ENCODE peak calls at places on chromosome 1, in eight cellular contexts. One of them, this sample, is unnamed.

GRCh38 chr1:235287208-235287882 is 40.6 kb downstream of the ARID4B start:
- DNase-seq in small intestine: no peak
- DNase-seq in cardiac muscle cell: no peak
- DNase-seq in HS-5: no peak
- DNase-seq in fibroblast of lung: no peak
- DNase-seq in activated T-helper 9 cell treated with anti-CD3 and anti-CD28 coated beads, Interleukin-2, amount 50 U/mL, for 16 hours: no peak
- DNase-seq in effector memory CD8-positive, alpha-beta T cell: no peak
- DNase-seq in NCI-H1417: no peak
- DNase-seq in this sample: no peak

GRCh38 chr1:202237052-202237451 is 43.5 kb downstream of the LGR6 start:
- DNase-seq in HS-5: no peak
- DNase-seq in fibroblast of lung: no peak
- DNase-seq in cardiac muscle cell: peak
- DNase-seq in effector memory CD8-positive, alpha-beta T cell: no peak
- DNase-seq in activated T-helper 9 cell treated with anti-CD3 and anti-CD28 coated beads, Interleukin-2, amount 50 U/mL, for 16 hours: no peak
- DNase-seq in NCI-H1417: peak
- DNase-seq in small intestine: peak
- DNase-seq in this sample: no peak

GRCh38 chr1:93591833-93592635 is 89.6 kb downstream of the BCAR3 start:
- DNase-seq in small intestine: peak
- DNase-seq in effector memory CD8-positive, alpha-beta T cell: peak
- DNase-seq in fibroblast of lung: peak
- DNase-seq in activated T-helper 9 cell treated with anti-CD3 and anti-CD28 coated beads, Interleukin-2, amount 50 U/mL, for 16 hours: no peak
- DNase-seq in NCI-H1417: peak
- DNase-seq in HS-5: no peak
- DNase-seq in cardiac muscle cell: no peak
- DNase-seq in this sample: no peak

GRCh38 chr1:27979151-27979858 is 19.5 kb downstream of the XKR8 start:
- DNase-seq in effector memory CD8-positive, alpha-beta T cell: peak
- DNase-seq in fibroblast of lung: peak
- DNase-seq in HS-5: no peak
- DNase-seq in cardiac muscle cell: peak
- DNase-seq in NCI-H1417: peak
- DNase-seq in activated T-helper 9 cell treated with anti-CD3 and anti-CD28 coated beads, Interleukin-2, amount 50 U/mL, for 16 hours: no peak
- DNase-seq in small intestine: peak
- DNase-seq in this sample: no peak

GRCh38 chr1:28578696-28579218 is 13.3 kb upstream of the RAB42 start:
- DNase-seq in NCI-H1417: no peak
- DNase-seq in cardiac muscle cell: no peak
- DNase-seq in small intestine: no peak
- DNase-seq in activated T-helper 9 cell treated with anti-CD3 and anti-CD28 coated beads, Interleukin-2, amount 50 U/mL, for 16 hours: no peak
- DNase-seq in fibroblast of lung: no peak
- DNase-seq in effector memory CD8-positive, alpha-beta T cell: no peak
- DNase-seq in HS-5: no peak
- DNase-seq in this sample: no peak

GRCh38 chr1:206736878-206737728 is 33.5 kb upstream of the IL19 start:
- DNase-seq in NCI-H1417: no peak
- DNase-seq in fibroblast of lung: no peak
- DNase-seq in effector memory CD8-positive, alpha-beta T cell: peak
- DNase-seq in activated T-helper 9 cell treated with anti-CD3 and anti-CD28 coated beads, Interleukin-2, amount 50 U/mL, for 16 hours: peak
- DNase-seq in cardiac muscle cell: no peak
- DNase-seq in small intestine: peak
- DNase-seq in HS-5: no peak
- DNase-seq in this sample: no peak

GRCh38 chr1:119187416-119187815 is 47.0 kb upstream of the WARS2 start:
- DNase-seq in effector memory CD8-positive, alpha-beta T cell: no peak
- DNase-seq in fibroblast of lung: no peak
- DNase-seq in NCI-H1417: no peak
- DNase-seq in small intestine: no peak
- DNase-seq in activated T-helper 9 cell treated with anti-CD3 and anti-CD28 coated beads, Interleukin-2, amount 50 U/mL, for 16 hours: no peak
- DNase-seq in cardiac muscle cell: no peak
- DNase-seq in HS-5: no peak
- DNase-seq in this sample: no peak

GRCh38 chr1:231929311-231929710 is 302.7 kb downstream of the DISC1 start:
- DNase-seq in fibroblast of lung: peak
- DNase-seq in HS-5: no peak
- DNase-seq in NCI-H1417: peak
- DNase-seq in small intestine: no peak
- DNase-seq in effector memory CD8-positive, alpha-beta T cell: no peak
- DNase-seq in cardiac muscle cell: peak
- DNase-seq in activated T-helper 9 cell treated with anti-CD3 and anti-CD28 coated beads, Interleukin-2, amount 50 U/mL, for 16 hours: no peak
- DNase-seq in this sample: no peak

GRCh38 chr1:1371354-1371740 is 3.7 kb downstream of the AURKAIP1 start:
- DNase-seq in NCI-H1417: no peak
- DNase-seq in fibroblast of lung: no peak
- DNase-seq in effector memory CD8-positive, alpha-beta T cell: peak
- DNase-seq in activated T-helper 9 cell treated with anti-CD3 and anti-CD28 coated beads, Interleukin-2, amount 50 U/mL, for 16 hours: peak
- DNase-seq in HS-5: no peak
- DNase-seq in small intestine: no peak
- DNase-seq in cardiac muscle cell: peak
- DNase-seq in this sample: no peak

GRCh38 chr1:2372551-2373490 is 18.5 kb downstream of the MORN1 start:
- DNase-seq in NCI-H1417: no peak
- DNase-seq in cardiac muscle cell: no peak
- DNase-seq in fibroblast of lung: peak
- DNase-seq in small intestine: no peak
- DNase-seq in HS-5: no peak
- DNase-seq in activated T-helper 9 cell treated with anti-CD3 and anti-CD28 coated beads, Interleukin-2, amount 50 U/mL, for 16 hours: no peak
- DNase-seq in effector memory CD8-positive, alpha-beta T cell: no peak
- DNase-seq in this sample: no peak

GRCh38 chr1:83950106-83950661 is 48.7 kb downstream of the TTLL7 start:
- DNase-seq in activated T-helper 9 cell treated with anti-CD3 and anti-CD28 coated beads, Interleukin-2, amount 50 U/mL, for 16 hours: no peak
- DNase-seq in cardiac muscle cell: no peak
- DNase-seq in fibroblast of lung: no peak
- DNase-seq in effector memory CD8-positive, alpha-beta T cell: no peak
- DNase-seq in NCI-H1417: no peak
- DNase-seq in small intestine: no peak
- DNase-seq in HS-5: no peak
- DNase-seq in this sample: no peak

GRCh38 chr1:245829194-245829593 is 674.4 kb downstream of the KIF26B start:
- DNase-seq in activated T-helper 9 cell treated with anti-CD3 and anti-CD28 coated beads, Interleukin-2, amount 50 U/mL, for 16 hours: no peak
- DNase-seq in small intestine: no peak
- DNase-seq in fibroblast of lung: no peak
- DNase-seq in NCI-H1417: no peak
- DNase-seq in HS-5: no peak
- DNase-seq in effector memory CD8-positive, alpha-beta T cell: no peak
- DNase-seq in cardiac muscle cell: no peak
- DNase-seq in this sample: no peak

GRCh38 chr1:1039145-1039910 is 19.4 kb downstream of the AGRN start:
- DNase-seq in HS-5: no peak
- DNase-seq in cardiac muscle cell: no peak
- DNase-seq in fibroblast of lung: no peak
- DNase-seq in activated T-helper 9 cell treated with anti-CD3 and anti-CD28 coated beads, Interleukin-2, amount 50 U/mL, for 16 hours: no peak
- DNase-seq in NCI-H1417: no peak
- DNase-seq in small intestine: no peak
- DNase-seq in effector memory CD8-positive, alpha-beta T cell: no peak
- DNase-seq in this sample: no peak

GRCh38 chr1:34190692-34191091 is 14.0 kb downstream of the C1orf94 start:
- DNase-seq in NCI-H1417: no peak
- DNase-seq in small intestine: no peak
- DNase-seq in HS-5: no peak
- DNase-seq in fibroblast of lung: no peak
- DNase-seq in cardiac muscle cell: no peak
- DNase-seq in effector memory CD8-positive, alpha-beta T cell: no peak
- DNase-seq in activated T-helper 9 cell treated with anti-CD3 and anti-CD28 coated beads, Interleukin-2, amount 50 U/mL, for 16 hours: no peak
- DNase-seq in this sample: no peak

GRCh38 chr1:89812992-89813391 is 7.8 kb upstream of the LRRC8D start:
- DNase-seq in fibroblast of lung: peak
- DNase-seq in activated T-helper 9 cell treated with anti-CD3 and anti-CD28 coated beads, Interleukin-2, amount 50 U/mL, for 16 hours: no peak
- DNase-seq in effector memory CD8-positive, alpha-beta T cell: no peak
- DNase-seq in cardiac muscle cell: peak
- DNase-seq in HS-5: no peak
- DNase-seq in NCI-H1417: no peak
- DNase-seq in small intestine: no peak
- DNase-seq in this sample: no peak

GRCh38 chr1:19354531-19354981 is 42.4 kb downstream of the SLC66A1 start:
- DNase-seq in fibroblast of lung: no peak
- DNase-seq in effector memory CD8-positive, alpha-beta T cell: no peak
- DNase-seq in HS-5: no peak
- DNase-seq in small intestine: no peak
- DNase-seq in activated T-helper 9 cell treated with anti-CD3 and anti-CD28 coated beads, Interleukin-2, amount 50 U/mL, for 16 hours: no peak
- DNase-seq in cardiac muscle cell: no peak
- DNase-seq in NCI-H1417: no peak
- DNase-seq in this sample: no peak

GRCh38 chr1:115076384-115076906 is 12.9 kb downstream of the TSPAN2 start:
- DNase-seq in small intestine: no peak
- DNase-seq in effector memory CD8-positive, alpha-beta T cell: no peak
- DNase-seq in cardiac muscle cell: peak
- DNase-seq in fibroblast of lung: no peak
- DNase-seq in activated T-helper 9 cell treated with anti-CD3 and anti-CD28 coated beads, Interleukin-2, amount 50 U/mL, for 16 hours: no peak
- DNase-seq in HS-5: no peak
- DNase-seq in NCI-H1417: no peak
- DNase-seq in this sample: no peak

GRCh38 chr1:164571333-164571732 is 12.3 kb downstream of the PBX1 start:
- DNase-seq in fibroblast of lung: no peak
- DNase-seq in NCI-H1417: no peak
- DNase-seq in HS-5: no peak
- DNase-seq in small intestine: no peak
- DNase-seq in cardiac muscle cell: no peak
- DNase-seq in effector memory CD8-positive, alpha-beta T cell: no peak
- DNase-seq in activated T-helper 9 cell treated with anti-CD3 and anti-CD28 coated beads, Interleukin-2, amount 50 U/mL, for 16 hours: no peak
- DNase-seq in this sample: no peak

GRCh38 chr1:13898406-13898805 is 198.4 kb downstream of the PRDM2 start:
- DNase-seq in activated T-helper 9 cell treated with anti-CD3 and anti-CD28 coated beads, Interleukin-2, amount 50 U/mL, for 16 hours: no peak
- DNase-seq in small intestine: peak
- DNase-seq in cardiac muscle cell: no peak
- DNase-seq in fibroblast of lung: no peak
- DNase-seq in effector memory CD8-positive, alpha-beta T cell: no peak
- DNase-seq in NCI-H1417: no peak
- DNase-seq in HS-5: no peak
- DNase-seq in this sample: no peak

GRCh38 chr1:6180215-6180577 is at the start of gene CHD5:
- DNase-seq in fibroblast of lung: no peak
- DNase-seq in activated T-helper 9 cell treated with anti-CD3 and anti-CD28 coated beads, Interleukin-2, amount 50 U/mL, for 16 hours: no peak
- DNase-seq in effector memory CD8-positive, alpha-beta T cell: peak
- DNase-seq in NCI-H1417: peak
- DNase-seq in small intestine: no peak
- DNase-seq in HS-5: no peak
- DNase-seq in cardiac muscle cell: no peak
- DNase-seq in this sample: no peak

GRCh38 chr1:54464031-54464476 is 57.9 kb upstream of the SSBP3 start:
- DNase-seq in HS-5: no peak
- DNase-seq in activated T-helper 9 cell treated with anti-CD3 and anti-CD28 coated beads, Interleukin-2, amount 50 U/mL, for 16 hours: no peak
- DNase-seq in effector memory CD8-positive, alpha-beta T cell: no peak
- DNase-seq in cardiac muscle cell: no peak
- DNase-seq in NCI-H1417: no peak
- DNase-seq in small intestine: peak
- DNase-seq in fibroblast of lung: no peak
- DNase-seq in this sample: peak

GRCh38 chr1:162023547-162024501 is at the start of gene OLFML2B:
- DNase-seq in effector memory CD8-positive, alpha-beta T cell: no peak
- DNase-seq in cardiac muscle cell: peak
- DNase-seq in small intestine: peak
- DNase-seq in activated T-helper 9 cell treated with anti-CD3 and anti-CD28 coated beads, Interleukin-2, amount 50 U/mL, for 16 hours: no peak
- DNase-seq in HS-5: peak
- DNase-seq in NCI-H1417: peak
- DNase-seq in fibroblast of lung: peak
- DNase-seq in this sample: peak

GRCh38 chr1:26972390-26972789 is 12.1 kb upstream of the KDF1 start:
- DNase-seq in small intestine: no peak
- DNase-seq in cardiac muscle cell: no peak
- DNase-seq in effector memory CD8-positive, alpha-beta T cell: no peak
- DNase-seq in fibroblast of lung: no peak
- DNase-seq in NCI-H1417: no peak
- DNase-seq in activated T-helper 9 cell treated with anti-CD3 and anti-CD28 coated beads, Interleukin-2, amount 50 U/mL, for 16 hours: no peak
- DNase-seq in HS-5: no peak
- DNase-seq in this sample: no peak

GRCh38 chr1:43271186-43272118 is 1.7 kb downstream of the TMEM125 start:
- DNase-seq in HS-5: no peak
- DNase-seq in fibroblast of lung: peak
- DNase-seq in NCI-H1417: no peak
- DNase-seq in cardiac muscle cell: no peak
- DNase-seq in small intestine: no peak
- DNase-seq in activated T-helper 9 cell treated with anti-CD3 and anti-CD28 coated beads, Interleukin-2, amount 50 U/mL, for 16 hours: no peak
- DNase-seq in effector memory CD8-positive, alpha-beta T cell: no peak
- DNase-seq in this sample: no peak